ENCODE peak calls at places on chromosomes 11 and 22, in six cellular contexts. One of them, this sample, is unnamed.

GRCh38 chr11:69270929-69271328 is 23.0 kb upstream of the MYEOV start:
- DNase-seq in endothelial cell of umbilical vein: no peak
- DNase-seq in IMR-90: no peak
- DNase-seq in body of pancreas: no peak
- DNase-seq in A549: no peak
- DNase-seq in HepG2: no peak
- DNase-seq in this sample: no peak

GRCh38 chr11:129505266-129505665 is 129.6 kb downstream of the BARX2 start:
- DNase-seq in endothelial cell of umbilical vein: no peak
- DNase-seq in IMR-90: no peak
- DNase-seq in body of pancreas: no peak
- DNase-seq in A549: no peak
- DNase-seq in HepG2: no peak
- DNase-seq in this sample: no peak

GRCh38 chr11:119739021-119739703 is 10.2 kb upstream of the NECTIN1 start:
- DNase-seq in endothelial cell of umbilical vein: no peak
- DNase-seq in IMR-90: no peak
- DNase-seq in body of pancreas: no peak
- DNase-seq in A549: no peak
- DNase-seq in HepG2: no peak
- DNase-seq in this sample: no peak

GRCh38 chr11:30583505-30584280 is 2.5 kb downstream of the MPPED2 start:
- DNase-seq in endothelial cell of umbilical vein: no peak
- DNase-seq in IMR-90: no peak
- DNase-seq in body of pancreas: peak; percentile 13
- DNase-seq in A549: no peak
- DNase-seq in HepG2: no peak
- DNase-seq in this sample: no peak

GRCh38 chr11:3161720-3162409 is 3.2 kb downstream of the OSBPL5 start:
- DNase-seq in endothelial cell of umbilical vein: no peak
- DNase-seq in IMR-90: no peak
- DNase-seq in body of pancreas: no peak
- DNase-seq in A549: no peak
- DNase-seq in HepG2: no peak
- DNase-seq in this sample: no peak

GRCh38 chr22:12601870-12602779 is 2925.9 kb upstream of the OR11H1 start:
- DNase-seq in endothelial cell of umbilical vein: no peak
- DNase-seq in IMR-90: no peak
- DNase-seq in body of pancreas: no peak
- DNase-seq in A549: no peak
- DNase-seq in HepG2: peak; percentile 61
- DNase-seq in this sample: no peak

GRCh38 chr22:39466228-39467006 is 9.6 kb downstream of the MGAT3 start:
- DNase-seq in endothelial cell of umbilical vein: no peak
- DNase-seq in IMR-90: no peak
- DNase-seq in body of pancreas: no peak
- DNase-seq in A549: no peak
- DNase-seq in HepG2: no peak
- DNase-seq in this sample: no peak

GRCh38 chr11:15095736-15096228 is 18.9 kb upstream of the INSC start:
- DNase-seq in endothelial cell of umbilical vein: no peak
- DNase-seq in IMR-90: no peak
- DNase-seq in body of pancreas: no peak
- DNase-seq in A549: no peak
- DNase-seq in HepG2: no peak
- DNase-seq in this sample: no peak

GRCh38 chr11:14583252-14584105 is 60.1 kb upstream of the PDE3B start:
- DNase-seq in endothelial cell of umbilical vein: no peak
- DNase-seq in IMR-90: no peak
- DNase-seq in body of pancreas: peak; percentile 25
- DNase-seq in A549: no peak
- DNase-seq in HepG2: peak; percentile 85
- DNase-seq in this sample: no peak

GRCh38 chr11:2213890-2214526 is 42.4 kb upstream of the TH start:
- DNase-seq in endothelial cell of umbilical vein: no peak
- DNase-seq in IMR-90: no peak
- DNase-seq in body of pancreas: no peak
- DNase-seq in A549: no peak
- DNase-seq in HepG2: no peak
- DNase-seq in this sample: no peak

GRCh38 chr11:128575956-128576340 is 11.4 kb downstream of the ETS1 start:
- DNase-seq in endothelial cell of umbilical vein: peak; percentile 96
- DNase-seq in IMR-90: peak; percentile 69
- DNase-seq in body of pancreas: peak; percentile 43
- DNase-seq in A549: no peak
- DNase-seq in HepG2: no peak
- DNase-seq in this sample: no peak

GRCh38 chr11:114134870-114135269 is 75.4 kb downstream of the ZBTB16 start:
- DNase-seq in endothelial cell of umbilical vein: peak; percentile 16
- DNase-seq in IMR-90: peak; percentile 5
- DNase-seq in body of pancreas: no peak
- DNase-seq in A549: no peak
- DNase-seq in HepG2: no peak
- DNase-seq in this sample: no peak

GRCh38 chr11:2269601-2270321 is 627 bp downstream of the ASCL2 start:
- DNase-seq in endothelial cell of umbilical vein: peak; percentile 31
- DNase-seq in IMR-90: peak; percentile 55
- DNase-seq in body of pancreas: no peak
- DNase-seq in A549: peak; percentile 85
- DNase-seq in HepG2: no peak
- DNase-seq in this sample: no peak

GRCh38 chr22:42945027-42945426 is 69.9 kb downstream of the PACSIN2 start:
- DNase-seq in endothelial cell of umbilical vein: no peak
- DNase-seq in IMR-90: no peak
- DNase-seq in body of pancreas: no peak
- DNase-seq in A549: no peak
- DNase-seq in HepG2: no peak
- DNase-seq in this sample: no peak

GRCh38 chr11:70483940-70484339 is 85.6 kb downstream of the CTTN start:
- DNase-seq in endothelial cell of umbilical vein: no peak
- DNase-seq in IMR-90: no peak
- DNase-seq in body of pancreas: no peak
- DNase-seq in A549: no peak
- DNase-seq in HepG2: no peak
- DNase-seq in this sample: no peak

GRCh38 chr11:110432713-110433392 is 3.1 kb downstream of the FDX1 start:
- DNase-seq in endothelial cell of umbilical vein: peak; percentile 57
- DNase-seq in IMR-90: peak; percentile 60
- DNase-seq in body of pancreas: no peak
- DNase-seq in A549: peak; percentile 17
- DNase-seq in HepG2: no peak
- DNase-seq in this sample: no peak

GRCh38 chr11:67283490-67283963 is 5.6 kb upstream of the ANKRD13D start:
- DNase-seq in endothelial cell of umbilical vein: no peak
- DNase-seq in IMR-90: no peak
- DNase-seq in body of pancreas: no peak
- DNase-seq in A549: no peak
- DNase-seq in HepG2: no peak
- DNase-seq in this sample: no peak
- TF ChIP-seq POLR2A in endothelial cell of umbilical vein: no peak
- TF ChIP-seq POLR2A in IMR-90: no peak
- TF ChIP-seq POLR2A in body of pancreas: no peak
- TF ChIP-seq POLR2A in A549: no peak
- TF ChIP-seq POLR2A in HepG2: no peak
- TF ChIP-seq POLR2A in this sample: no peak

GRCh38 chr11:65497141-65498041 is 1.5 kb upstream of the MALAT1 start:
- DNase-seq in endothelial cell of umbilical vein: peak; percentile 99
- DNase-seq in IMR-90: peak; percentile 97
- DNase-seq in body of pancreas: peak; percentile 99
- DNase-seq in A549: peak; percentile 99
- DNase-seq in HepG2: peak; percentile 95
- DNase-seq in this sample: no peak

GRCh38 chr11:65498977-65499712 is at the start of gene MALAT1:
- DNase-seq in endothelial cell of umbilical vein: peak; percentile 94
- DNase-seq in IMR-90: peak; percentile 94
- DNase-seq in body of pancreas: peak; percentile 96
- DNase-seq in A549: peak; percentile 96
- DNase-seq in HepG2: peak; percentile 88
- DNase-seq in this sample: no peak

GRCh38 chr11:65498042-65498726 is 661 bp upstream of the MALAT1 start:
- DNase-seq in endothelial cell of umbilical vein: no peak
- DNase-seq in IMR-90: peak; percentile 68
- DNase-seq in body of pancreas: peak; percentile 67
- DNase-seq in A549: peak; percentile 82
- DNase-seq in HepG2: no peak
- DNase-seq in this sample: no peak

GRCh38 chr11:65498727-65498976 is 193 bp upstream of the MALAT1 start:
- DNase-seq in endothelial cell of umbilical vein: no peak
- DNase-seq in IMR-90: no peak
- DNase-seq in body of pancreas: no peak
- DNase-seq in A549: no peak
- DNase-seq in HepG2: no peak
- DNase-seq in this sample: no peak

GRCh38 chr11:65496304-65497140 is 2.3 kb upstream of the MALAT1 start:
- DNase-seq in endothelial cell of umbilical vein: peak; percentile 56
- DNase-seq in IMR-90: peak; percentile 48
- DNase-seq in body of pancreas: no peak
- DNase-seq in A549: no peak
- DNase-seq in HepG2: no peak
- DNase-seq in this sample: no peak
- TF ChIP-seq POLR2A in endothelial cell of umbilical vein: no peak
- TF ChIP-seq POLR2A in IMR-90: peak; percentile 55
- TF ChIP-seq POLR2A in body of pancreas: no peak
- TF ChIP-seq POLR2A in A549: peak; percentile 11
- TF ChIP-seq POLR2A in HepG2: no peak
- TF ChIP-seq POLR2A in this sample: no peak

DNA sequence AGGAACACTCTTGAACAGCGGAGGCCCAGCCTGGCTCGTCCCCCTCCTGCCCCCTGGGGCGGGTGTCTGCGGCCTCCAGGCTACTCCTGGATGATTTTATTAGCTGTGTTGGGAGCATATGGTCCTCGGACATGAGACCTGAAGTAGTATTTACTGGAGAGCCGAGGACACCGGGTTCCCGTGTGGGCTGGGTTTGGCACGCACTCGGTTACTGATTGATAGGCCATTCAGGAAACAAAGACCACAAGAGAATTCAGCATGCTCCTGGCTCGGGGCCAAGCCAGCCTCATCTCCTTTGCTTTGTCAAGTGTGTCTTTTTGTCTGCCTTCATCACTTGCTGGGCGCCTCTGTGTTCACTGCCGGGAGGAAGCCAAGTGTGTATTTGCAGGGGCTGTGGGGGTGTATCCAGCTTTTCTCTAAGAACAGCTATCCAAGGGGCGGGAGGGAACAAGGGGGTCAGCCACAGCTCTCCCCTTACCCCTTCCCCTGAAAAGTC is 9.7 kb downstream of the FXYD2 start:
- DNase-seq in endothelial cell of umbilical vein: no peak
- DNase-seq in IMR-90: no peak
- DNase-seq in body of pancreas: peak; percentile 66
- DNase-seq in A549: peak; percentile 69
- DNase-seq in HepG2: peak; percentile 54
- DNase-seq in this sample: no peak
- TF ChIP-seq POLR2A in endothelial cell of umbilical vein: no peak
- TF ChIP-seq POLR2A in IMR-90: no peak
- TF ChIP-seq POLR2A in body of pancreas: no peak
- TF ChIP-seq POLR2A in A549: no peak
- TF ChIP-seq POLR2A in HepG2: no peak
- TF ChIP-seq POLR2A in this sample: no peak

GRCh38 chr11:73325036-73325981 is 17.2 kb downstream of the ARHGEF17 start:
- DNase-seq in endothelial cell of umbilical vein: no peak
- DNase-seq in IMR-90: peak; percentile 56
- DNase-seq in body of pancreas: no peak
- DNase-seq in A549: no peak
- DNase-seq in HepG2: peak; percentile 66
- DNase-seq in this sample: no peak
- TF ChIP-seq POLR2A in endothelial cell of umbilical vein: no peak
- TF ChIP-seq POLR2A in IMR-90: no peak
- TF ChIP-seq POLR2A in body of pancreas: no peak
- TF ChIP-seq POLR2A in A549: no peak
- TF ChIP-seq POLR2A in HepG2: no peak
- TF ChIP-seq POLR2A in this sample: no peak

This sample was measured in H54.